ENCODE peak calls at places on chromosomes 6 and 20, in four cellular contexts. T is effector CD4-positive, alpha-beta T cell; D is HTR-8/SVneo; C is T-cell. M is an unnamed sample.

GRCh38 chr20:63830821-63831593 is at the start of gene ZBTB46:
- DNase-seq in T (no peak), D (peak), C (no peak), M (peak)

GRCh38 chr6:141133346-141133745 is 999.4 kb upstream of the GJE1 start:
- DNase-seq in T (no peak), D (peak), C (no peak), M (no peak)

GRCh38 chr6:159984268-159984786 is 15.4 kb downstream of the IGF2R start:
- DNase-seq in T (no peak), D (no peak), C (no peak), M (no peak)

GRCh38 chr6:41036188-41036587 is 2.8 kb downstream of the UNC5CL start:
- DNase-seq in T (no peak), D (no peak), C (no peak), M (no peak)

GRCh38 chr6:26175428-26176181 is 88.4 kb downstream of the HFE start:
- DNase-seq in T (no peak), D (peak), C (peak), M (peak)

GRCh38 chr6:158249437-158249836 is 62.8 kb upstream of the TULP4 start:
- DNase-seq in T (no peak), D (no peak), C (no peak), M (no peak)

GRCh38 chr6:157158897-157159296 is 164.4 kb downstream of the TMEM242 start:
- DNase-seq in T (no peak), D (no peak), C (no peak), M (no peak)

GRCh38 chr6:141788096-141788495 is 344.6 kb upstream of the GJE1 start:
- DNase-seq in T (no peak), D (no peak), C (no peak), M (no peak)

GRCh38 chr20:57698191-57698866 is 11.5 kb downstream of the PMEPA1 start:
- DNase-seq in T (no peak), D (peak), C (peak), M (no peak)

GRCh38 chr6:35449287-35449881 is 2.8 kb upstream of the FANCE start:
- DNase-seq in T (peak), D (peak), C (peak), M (peak)